ENCODE peak calls at places on chromosomes 1 and 21, in eight cellular contexts. O, E, I, U, X, T, M and Y are unnamed samples.

GRCh38 chr1:151846686-151847227 is 6.8 kb downstream of the THEM5 start:
- DNase-seq in O (peak), E (no peak), I (no peak), U (no peak), X (no peak), T (no peak), M (no peak), Y (no peak)

GRCh38 chr1:60634106-60634505 is 448.3 kb upstream of the NFIA start:
- DNase-seq in O (no peak), E (no peak), I (peak), U (no peak), X (no peak), T (no peak), M (no peak), Y (no peak)

GRCh38 chr1:102588536-102588935 is 519.8 kb downstream of the COL11A1 start:
- DNase-seq in O (peak), E (no peak), I (no peak), U (peak), X (no peak), T (no peak), M (no peak), Y (no peak)

GRCh38 chr21:46428987-46429710 is 29.5 kb upstream of the DIP2A start:
- DNase-seq in O (no peak), E (no peak), I (no peak), U (no peak), X (no peak), T (no peak), M (no peak), Y (no peak)

GRCh38 chr1:8809342-8809736 is 8.1 kb downstream of the RERE start:
- DNase-seq in O (no peak), E (no peak), I (no peak), U (no peak), X (no peak), T (no peak), M (no peak), Y (no peak)

GRCh38 chr1:32639489-32640075 is 10.8 kb downstream of the ZBTB8OS start:
- DNase-seq in O (no peak), E (no peak), I (no peak), U (no peak), X (no peak), T (peak), M (no peak), Y (no peak)

GRCh38 chr21:26966978-26967913 is at the start of gene ADAMTS5:
- DNase-seq in O (peak), E (no peak), I (peak), U (peak), X (peak), T (peak), M (peak), Y (peak)

GRCh38 chr1:81699234-81699633 is 101.5 kb upstream of the ADGRL2 start:
- DNase-seq in O (no peak), E (peak), I (no peak), U (peak), X (no peak), T (peak), M (peak), Y (no peak)

GRCh38 chr1:192445849-192446489 is 129.2 kb downstream of the RGS21 start:
- DNase-seq in O (peak), E (peak), I (peak), U (no peak), X (peak), T (peak), M (peak), Y (no peak)

GRCh38 chr21:26093094-26093493 is 77.5 kb downstream of the APP start:
- DNase-seq in O (no peak), E (no peak), I (no peak), U (no peak), X (no peak), T (peak), M (no peak), Y (peak)

GRCh38 chr1:173628888-173629287 is 6.2 kb upstream of the TEX50 start:
- DNase-seq in O (no peak), E (peak), I (no peak), U (no peak), X (no peak), T (no peak), M (no peak), Y (no peak)

GRCh38 chr1:60826320-60827094 is 255.9 kb upstream of the NFIA start:
- DNase-seq in O (no peak), E (no peak), I (no peak), U (no peak), X (no peak), T (no peak), M (no peak), Y (no peak)

GRCh38 chr1:153627797-153628626 is at the start of gene S100A1:
- DNase-seq in O (no peak), E (peak), I (peak), U (peak), X (peak), T (no peak), M (no peak), Y (no peak)

GRCh38 chr1:201280884-201281283 is 2.4 kb upstream of the PKP1 start:
- DNase-seq in O (no peak), E (no peak), I (no peak), U (no peak), X (no peak), T (no peak), M (no peak), Y (no peak)

GRCh38 chr1:201731142-201731541 is 97.8 kb upstream of the IPO9 start:
- DNase-seq in O (peak), E (no peak), I (no peak), U (no peak), X (no peak), T (no peak), M (no peak), Y (no peak)

GRCh38 chr21:34933609-34934345 is 115.3 kb downstream of the RUNX1 start:
- DNase-seq in O (no peak), E (no peak), I (no peak), U (no peak), X (no peak), T (no peak), M (no peak), Y (no peak)

GRCh38 chr1:9128520-9129371 is at the start of gene GPR157:
- DNase-seq in O (peak), E (peak), I (peak), U (peak), X (peak), T (peak), M (peak), Y (peak)

GRCh38 chr1:105632342-105633196 is 1423.9 kb upstream of the PRMT6 start:
- DNase-seq in O (no peak), E (no peak), I (no peak), U (no peak), X (no peak), T (no peak), M (no peak), Y (no peak)

GRCh38 chr1:30143517-30143916 is 579.9 kb downstream of the MATN1 start:
- DNase-seq in O (no peak), E (no peak), I (no peak), U (no peak), X (no peak), T (no peak), M (no peak), Y (no peak)

GRCh38 chr1:86703696-86704455 is 500 bp upstream of the SH3GLB1 start:
- DNase-seq in O (peak), E (no peak), I (no peak), U (peak), X (no peak), T (no peak), M (no peak), Y (no peak)

GRCh38 chr21:28445081-28445830 is 547.4 kb downstream of the LTN1 start:
- DNase-seq in O (no peak), E (no peak), I (no peak), U (no peak), X (no peak), T (peak), M (no peak), Y (no peak)

DNA sequence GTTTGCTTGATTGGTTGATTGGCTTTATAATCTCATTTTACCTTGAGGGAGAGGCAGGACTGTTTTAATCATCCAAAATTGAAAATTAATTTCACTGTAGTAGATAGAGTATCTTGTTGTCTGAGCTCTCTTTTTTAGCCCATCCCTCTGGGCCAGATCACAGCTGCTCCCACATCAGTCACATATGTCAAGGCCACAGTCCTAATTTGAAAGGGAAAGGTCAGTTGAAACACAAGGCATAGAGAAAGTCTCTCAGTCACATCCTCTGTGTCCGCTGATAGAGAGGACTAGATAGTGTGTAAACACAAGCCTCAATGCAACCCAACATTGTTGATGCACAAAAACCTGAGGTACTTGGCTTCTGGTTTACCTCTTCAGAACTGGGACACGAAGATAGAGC is 6.8 kb downstream of the C1orf74 start:
- DNase-seq in O (no peak), E (no peak), I (no peak), U (no peak), X (no peak), T (no peak), M (no peak), Y (no peak)
- TF ChIP-seq POLR2A in O (no peak), E (no peak), I (no peak), U (no peak), X (no peak), T (no peak), M (no peak), Y (no peak)

DNA sequence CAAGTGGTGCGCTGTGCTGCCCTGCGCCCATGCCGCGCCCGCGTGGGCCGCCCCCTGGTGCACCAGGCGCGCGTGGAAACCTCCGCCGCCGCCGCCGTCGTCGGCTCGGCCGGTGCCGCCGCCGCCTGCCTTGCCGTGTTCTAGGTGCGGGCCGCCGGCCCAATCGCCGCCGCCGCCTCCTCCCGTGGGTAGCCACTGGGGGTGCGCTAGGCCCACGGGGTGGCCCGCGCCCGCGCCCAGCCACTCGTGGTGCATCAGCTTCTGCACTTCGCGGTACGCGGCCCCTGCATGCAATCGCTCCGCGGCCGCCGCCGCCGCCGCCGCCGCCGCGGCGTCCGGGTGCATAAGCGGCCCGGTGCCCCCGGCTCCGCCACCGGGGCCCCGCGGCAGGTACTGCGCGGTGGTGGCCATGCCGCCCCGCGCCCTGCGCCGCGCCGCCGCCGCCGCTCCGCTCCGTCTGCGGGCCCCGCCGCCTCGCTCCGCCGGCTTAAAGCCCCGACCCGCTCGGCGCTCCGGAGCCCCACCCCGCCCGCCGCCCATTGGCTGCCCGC is at the start of gene POU3F1:
- DNase-seq in O (no peak), E (no peak), I (no peak), U (no peak), X (peak), T (no peak), M (no peak), Y (no peak)
- TF ChIP-seq POLR2A in O (no peak), E (no peak), I (no peak), U (no peak), X (no peak), T (no peak), M (no peak), Y (peak)

DNA sequence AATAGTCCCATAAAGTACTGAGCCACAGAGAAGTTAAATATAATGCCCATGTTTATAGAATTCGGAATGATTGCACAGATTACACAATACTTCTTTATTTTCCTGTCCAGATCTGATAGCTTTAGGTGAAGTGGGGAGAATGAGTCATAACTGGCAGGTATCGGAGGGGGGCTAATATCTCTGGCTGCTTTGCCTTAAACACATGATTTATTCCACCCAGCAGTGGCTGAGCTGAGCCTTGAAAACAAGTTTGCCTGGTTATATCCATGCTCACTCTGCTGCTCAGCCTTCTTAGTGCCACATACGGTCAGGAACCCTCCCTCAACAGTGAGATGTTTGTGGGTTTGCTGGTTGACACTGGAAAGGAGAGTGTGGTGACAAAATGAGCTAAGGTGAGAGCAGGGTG is 119.7 kb upstream of the ZNF648 start:
- DNase-seq in O (no peak), E (no peak), I (peak), U (peak), X (no peak), T (no peak), M (peak), Y (no peak)
- TF ChIP-seq POLR2A in O (no peak), E (no peak), I (no peak), U (no peak), X (no peak), T (no peak), M (no peak), Y (no peak)

DNA sequence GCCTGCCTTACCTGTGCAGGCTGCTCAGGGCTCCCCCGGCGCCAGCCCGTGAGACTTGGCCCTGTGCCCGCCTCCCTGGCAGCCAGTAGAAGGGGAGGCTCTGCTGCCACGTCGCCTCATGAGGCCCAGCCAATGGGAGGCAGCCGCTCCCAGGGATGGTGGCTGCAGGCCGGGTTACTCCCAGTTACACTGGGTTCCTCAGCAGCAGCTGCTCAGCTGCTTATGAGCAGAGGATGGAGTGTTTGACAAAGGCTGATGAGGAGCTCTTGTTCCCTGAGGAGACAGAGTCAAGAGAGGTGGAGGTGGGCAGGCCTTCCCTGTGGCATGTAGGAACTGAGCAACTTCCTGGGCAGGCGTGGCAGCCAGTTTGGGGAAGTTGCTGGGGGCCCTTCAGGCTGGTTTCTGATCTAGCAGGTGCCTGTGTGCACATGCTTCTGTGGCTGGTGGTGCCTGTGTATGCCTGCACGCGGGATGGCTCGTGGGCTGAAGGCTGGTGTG is 5.6 kb downstream of the MFSD2A start:
- DNase-seq in O (peak), E (no peak), I (peak), U (peak), X (no peak), T (no peak), M (peak), Y (no peak)
- TF ChIP-seq POLR2A in O (no peak), E (no peak), I (no peak), U (no peak), X (no peak), T (no peak), M (peak), Y (no peak)

DNA sequence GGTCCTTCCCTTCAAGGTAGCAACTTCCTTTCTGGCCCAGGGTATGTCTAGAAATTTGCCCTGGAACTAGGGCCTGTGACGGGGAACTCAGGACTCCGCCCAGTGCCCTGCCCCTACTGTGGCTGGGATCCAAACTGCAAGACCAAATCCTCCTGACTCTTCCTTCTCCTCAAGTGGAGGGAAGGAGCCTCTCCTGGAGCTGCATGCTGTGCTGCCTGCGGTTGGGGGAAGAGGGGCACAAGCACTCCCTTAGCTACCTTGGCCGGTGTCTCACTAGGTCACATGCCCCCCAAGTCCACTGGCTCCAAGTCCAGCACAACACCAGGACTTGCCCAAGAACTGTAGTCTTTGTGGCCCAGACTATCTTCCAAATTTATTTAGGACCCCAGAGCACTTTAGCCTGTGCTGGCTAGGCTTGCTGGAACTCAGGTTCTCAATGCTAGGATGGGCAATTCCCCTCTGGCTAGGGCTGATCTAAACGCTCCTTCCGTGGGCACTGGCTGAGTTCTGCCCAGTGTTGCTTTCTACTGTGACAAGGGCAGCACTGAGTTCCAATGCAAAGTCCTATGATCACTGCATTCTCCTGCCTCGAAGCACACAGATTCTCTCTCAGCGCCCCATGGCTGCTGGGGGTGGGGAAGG is 12.2 kb downstream of the ADSS2 start:
- DNase-seq in O (no peak), E (no peak), I (no peak), U (no peak), X (no peak), T (no peak), M (no peak), Y (no peak)
- TF ChIP-seq POLR2A in O (no peak), E (no peak), I (no peak), U (no peak), X (no peak), T (no peak), M (no peak), Y (no peak)